ENCODE peak calls at places on chromosomes 3 and 15, in four cellular contexts. L, G, T and A are unnamed samples.

GRCh38 chr15:31303434-31304073 is 23.1 kb upstream of the KLF13 start:
- DNase-seq in T (peak; percentile 67), L (no peak), G (no peak), A (no peak)

GRCh38 chr3:66468016-66468735 is 32.6 kb downstream of the LRIG1 start:
- DNase-seq in L (no peak), G (no peak), T (no peak), A (no peak)

GRCh38 chr3:190058486-190059241 is 62.0 kb downstream of the P3H2 start:
- DNase-seq in L (no peak), G (no peak), T (no peak), A (peak; percentile 25)

GRCh38 chr3:134357914-134358811 is 16.1 kb downstream of the AMOTL2 start:
- DNase-seq in G (peak; percentile 28), L (peak; percentile 89), T (peak; percentile 71), A (peak; percentile 98)

GRCh38 chr3:180421221-180421620 is 180.7 kb upstream of the TTC14 start:
- DNase-seq in L (no peak), G (no peak), T (no peak), A (no peak)

GRCh38 chr3:152193673-152194267 is 75.0 kb upstream of the MBNL1 start:
- DNase-seq in T (no peak), L (peak; percentile 9), G (no peak), A (no peak)

GRCh38 chr3:134048278-134048996 is 18.7 kb upstream of the SLCO2A1 start:
- DNase-seq in T (no peak), L (no peak), G (no peak), A (no peak)

GRCh38 chr3:22366781-22367180 is 615.8 kb upstream of the ZNF385D start:
- DNase-seq in L (no peak), G (no peak), T (no peak), A (no peak)

GRCh38 chr3:177448987-177449975 is 252.0 kb upstream of the TBL1XR1 start:
- DNase-seq in T (peak; percentile 69), G (no peak), L (peak; percentile 44), A (peak; percentile 72)

GRCh38 chr15:51160484-51160883 is 65.8 kb upstream of the TNFAIP8L3 start:
- DNase-seq in G (no peak), L (no peak), T (no peak), A (peak; percentile 38)

GRCh38 chr3:124577494-124578167 is 152.6 kb upstream of the UMPS start:
- DNase-seq in G (no peak), T (peak; percentile 49), L (no peak), A (no peak)

GRCh38 chr15:65856821-65857455 is 12.4 kb upstream of the RAB11A start:
- DNase-seq in T (peak; percentile 45), G (peak; percentile 77), L (peak; percentile 88), A (peak; percentile 51)